ENCODE peak calls at places on chromosomes 16 and 17, in six cellular contexts. H is neuronal stem cell, W is IMR-90, M is trophoblast cell, G is H1, X is mesenchymal stem cell. N is an unnamed sample.
A peak's percentile ranks its signal among the peaks of the same experiment; 100 is the strongest.

GRCh38 chr17:47883589-47884426 is 12.2 kb upstream of the SP2 start:
- DNase-seq in H (no peak), W (no peak), M (peak; percentile 35), G (no peak), X (no peak), N (no peak)

GRCh38 chr17:81429813-81430510 is 34.7 kb downstream of the BAHCC1 start:
- DNase-seq in H (peak; percentile 35), W (no peak), M (no peak), G (no peak), X (no peak), N (no peak)

GRCh38 chr17:75501378-75502071 is 13.8 kb downstream of the CASKIN2 start:
- DNase-seq in H (no peak), W (no peak), M (no peak), G (no peak), X (no peak), N (no peak)

GRCh38 chr17:21678451-21679081 is 13.8 kb upstream of the KCNJ18 start:
- DNase-seq in H (no peak), W (no peak), M (peak; percentile 19), G (no peak), X (no peak), N (no peak)

GRCh38 chr17:49573510-49574282 is 2.0 kb upstream of the NXPH3 start:
- DNase-seq in H (no peak), W (no peak), M (no peak), G (no peak), X (no peak), N (no peak)

GRCh38 chr17:49908782-49909714 is 59.9 kb upstream of the DLX4 start:
- DNase-seq in H (no peak), W (no peak), M (no peak), G (no peak), X (no peak), N (no peak)

GRCh38 chr17:31289790-31290189 is 7.2 kb downstream of the OMG start:
- DNase-seq in H (no peak), W (no peak), M (no peak), G (no peak), X (no peak), N (no peak)

GRCh38 chr17:15257316-15257925 is 7.7 kb downstream of the PMP22 start:
- DNase-seq in H (peak; percentile 62), W (peak; percentile 72), M (peak; percentile 57), G (no peak), X (peak; percentile 76), N (peak; percentile 90)

GRCh38 chr17:48153711-48154642 is 46.4 kb downstream of the SNX11 start:
- DNase-seq in H (no peak), W (peak; percentile 54), M (no peak), G (no peak), X (peak; percentile 70), N (peak; percentile 68)

GRCh38 chr16:15996432-15997109 is 47.2 kb downstream of the ABCC1 start:
- DNase-seq in H (no peak), W (peak; percentile 93), M (no peak), G (no peak), X (peak; percentile 93), N (no peak)

GRCh38 chr16:87368029-87368765 is 15.4 kb downstream of the FBXO31 start:
- DNase-seq in H (no peak), W (no peak), M (no peak), G (no peak), X (no peak), N (no peak)

GRCh38 chr17:20263595-20263994 is 203.7 kb downstream of the LGALS9B start:
- DNase-seq in H (no peak), W (peak; percentile 61), M (no peak), G (no peak), X (peak; percentile 48), N (no peak)

GRCh38 chr16:81937305-81938038 is 73.8 kb downstream of the SDR42E1 start:
- DNase-seq in H (no peak), W (no peak), M (no peak), G (no peak), X (no peak), N (peak; percentile 38)

GRCh38 chr16:88640520-88641247 is 2.3 kb downstream of the IL17C start:
- DNase-seq in H (no peak), W (no peak), M (no peak), G (no peak), X (no peak), N (no peak)

GRCh38 chr17:149897-150575 is 12.7 kb downstream of the SCGB1C2 start:
- DNase-seq in H (no peak), W (no peak), M (no peak), G (no peak), X (no peak), N (no peak)

GRCh38 chr17:48515925-48516900 is 14.6 kb downstream of the HOXB1 start:
- DNase-seq in H (no peak), W (no peak), M (no peak), G (no peak), X (no peak), N (no peak)

GRCh38 chr17:6575596-6575988 is 19.2 kb upstream of the PITPNM3 start:
- DNase-seq in H (no peak), W (no peak), M (no peak), G (no peak), X (no peak), N (no peak)

GRCh38 chr16:2830355-2830695 is 222 bp downstream of the ZG16B start:
- DNase-seq in H (no peak), W (no peak), M (no peak), G (no peak), X (no peak), N (no peak)

GRCh38 chr17:12927541-12928425 is 90.0 kb downstream of the ELAC2 start:
- DNase-seq in H (no peak), W (no peak), M (peak; percentile 62), G (no peak), X (no peak), N (no peak)

GRCh38 chr16:67435758-67436164 is 4.8 kb downstream of the HSD11B2 start:
- DNase-seq in H (no peak), W (no peak), M (no peak), G (no peak), X (no peak), N (no peak)

GRCh38 chr17:49819651-49820050 is 28.2 kb downstream of the TAC4 start:
- DNase-seq in H (no peak), W (no peak), M (no peak), G (no peak), X (no peak), N (no peak)

GRCh38 chr16:12300946-12301500 is 324.5 kb downstream of the SNX29 start:
- DNase-seq in H (no peak), W (no peak), M (no peak), G (no peak), X (no peak), N (no peak)

GRCh38 chr16:10776280-10776679 is 32.6 kb downstream of the NUBP1 start:
- DNase-seq in H (no peak), W (no peak), M (no peak), G (no peak), X (no peak), N (no peak)

GRCh38 chr16:27579086-27579980 is 29.4 kb downstream of the KATNIP start:
- DNase-seq in H (no peak), W (peak; percentile 22), M (peak; percentile 91), G (no peak), X (peak; percentile 16), N (no peak)

GRCh38 chr16:57270221-57271062 is 14.0 kb downstream of the PLLP start:
- DNase-seq in H (peak; percentile 24), W (no peak), M (no peak), G (no peak), X (no peak), N (no peak)

GRCh38 chr16:66224636-66225035 is 141.9 kb upstream of the CDH5 start:
- DNase-seq in H (peak; percentile 32), W (no peak), M (no peak), G (no peak), X (no peak), N (no peak)

GRCh38 chr17:65408050-65408449 is 153.4 kb downstream of the AXIN2 start:
- DNase-seq in H (no peak), W (no peak), M (no peak), G (no peak), X (no peak), N (no peak)

GRCh38 chr16:65576631-65577030 is 454.8 kb upstream of the CDH11 start:
- DNase-seq in H (no peak), W (no peak), M (no peak), G (peak; percentile 43), X (no peak), N (peak; percentile 88)

GRCh38 chr17:35146214-35146833 is 1.3 kb upstream of the UNC45B start:
- DNase-seq in H (no peak), W (no peak), M (no peak), G (no peak), X (no peak), N (no peak)

GRCh38 chr16:71852146-71852545 is 6.4 kb downstream of the ATXN1L start:
- DNase-seq in H (no peak), W (no peak), M (no peak), G (no peak), X (no peak), N (no peak)

GRCh38 chr16:71851726-71852125 is 6.0 kb downstream of the ATXN1L start:
- DNase-seq in H (no peak), W (no peak), M (no peak), G (no peak), X (no peak), N (no peak)

GRCh38 chr16:71854369-71854948 is 8.7 kb downstream of the ATXN1L start:
- DNase-seq in H (no peak), W (no peak), M (no peak), G (no peak), X (no peak), N (no peak)

GRCh38 chr16:71852561-71852960 is 6.8 kb downstream of the ATXN1L start:
- DNase-seq in H (no peak), W (no peak), M (no peak), G (no peak), X (no peak), N (no peak)

DNA sequence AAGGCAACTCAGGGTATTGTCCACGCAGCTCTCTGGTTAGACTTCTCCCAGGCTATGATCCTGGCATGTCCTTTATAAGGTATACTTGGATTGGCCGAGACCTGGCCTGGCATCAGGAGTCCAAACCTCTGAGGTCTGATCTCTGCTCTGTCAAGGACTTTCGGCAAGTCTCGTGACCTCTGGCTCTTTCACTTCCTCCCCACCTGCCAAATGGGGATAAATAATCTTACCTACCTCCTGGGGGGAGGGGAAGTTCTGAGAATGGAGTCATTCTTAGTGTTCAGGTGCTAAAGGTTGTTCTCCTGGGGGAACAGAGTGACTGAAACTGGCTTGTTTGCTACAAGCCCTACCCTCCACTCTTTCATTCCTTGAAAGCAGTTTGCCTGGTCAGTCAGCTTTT is 7.6 kb downstream of the ATXN1L start:
- DNase-seq in H (no peak), W (no peak), M (no peak), G (no peak), X (no peak), N (no peak)
- H3K4me2 ChIP-seq in H (no peak overlapping the region), W (no peak overlapping the region), M (no peak overlapping the region), G (no peak overlapping the region), X (no peak overlapping the region), N (no peak overlapping the region)

GRCh38 chr16:80610489-80611156 is 69.8 kb downstream of the DYNLRB2 start:
- DNase-seq in H (no peak), W (no peak), M (no peak), G (no peak), X (no peak), N (no peak)
- H3K14ac ChIP-seq in H (no peak overlapping the region), W (no peak overlapping the region), M (no peak overlapping the region), G (no peak overlapping the region), X (no peak overlapping the region), N (no peak overlapping the region)

GRCh38 chr17:9321862-9322261 is 253.8 kb downstream of the STX8 start:
- DNase-seq in H (no peak), W (no peak), M (no peak), G (no peak), X (no peak), N (no peak)
- H2BK120ac ChIP-seq in H (no peak overlapping the region), W (no peak overlapping the region), M (no peak overlapping the region), G (no peak overlapping the region), X (no peak overlapping the region), N (no peak overlapping the region)

GRCh38 chr17:72661945-72662826 is 430.3 kb downstream of the SLC39A11 start:
- DNase-seq in H (no peak), W (no peak), M (no peak), G (no peak), X (no peak), N (no peak)
- H3K4me2 ChIP-seq in H (no peak overlapping the region), W (no peak overlapping the region), M (no peak overlapping the region), G (no peak overlapping the region), X (no peak overlapping the region), N (no peak overlapping the region)

N was measured in H9.